ENCODE peak calls at places on chromosomes 13 and 19, in six cellular contexts. I, L, V, D, H and P are unnamed samples.

GRCh38 chr13:50130686-50131051 is 115.4 kb downstream of the KCNRG start:
- DNase-seq in I (no peak), L (no peak), V (peak; percentile 89), D (no peak), H (no peak), P (no peak)

GRCh38 chr13:74570834-74571233 is 436.6 kb upstream of the KLF12 start:
- DNase-seq in I (no peak), L (no peak), V (no peak), D (no peak), H (no peak), P (no peak)

GRCh38 chr19:45202637-45203036 is 24.1 kb downstream of the BLOC1S3 start:
- DNase-seq in I (no peak), L (no peak), V (no peak), D (no peak), H (no peak), P (no peak)

GRCh38 chr13:50198508-50198907 is 183.3 kb downstream of the KCNRG start:
- DNase-seq in I (no peak), L (no peak), V (no peak), D (no peak), H (no peak), P (no peak)

GRCh38 chr19:29578349-29578748 is 27.7 kb upstream of the POP4 start:
- DNase-seq in I (no peak), L (no peak), V (no peak), D (no peak), H (no peak), P (no peak)

GRCh38 chr19:19032420-19033175 is 719 bp downstream of the SUGP2 start:
- DNase-seq in I (peak; percentile 74), L (peak; percentile 84), V (peak; percentile 94), D (peak; percentile 84), H (peak; percentile 89), P (no peak)

GRCh38 chr13:33262069-33262487 is 23.5 kb downstream of the STARD13 start:
- DNase-seq in I (no peak), L (peak; percentile 24), V (no peak), D (no peak), H (peak; percentile 46), P (peak; percentile 75)

GRCh38 chr13:22883961-22884360 is 296.8 kb upstream of the SGCG start:
- DNase-seq in I (no peak), L (no peak), V (no peak), D (no peak), H (no peak), P (no peak)

GRCh38 chr13:77379508-77379907 is 52.6 kb upstream of the MYCBP2 start:
- DNase-seq in I (no peak), L (no peak), V (no peak), D (no peak), H (no peak), P (no peak)

GRCh38 chr13:48873598-48873997 is 102.1 kb upstream of the FNDC3A start:
- DNase-seq in I (no peak), L (no peak), V (no peak), D (no peak), H (no peak), P (no peak)

GRCh38 chr13:100131863-100132574 is 43.1 kb downstream of the PCCA start:
- DNase-seq in I (no peak), L (no peak), V (no peak), D (no peak), H (no peak), P (no peak)

GRCh38 chr19:57620673-57621348 is 6.8 kb downstream of the ZNF134 start:
- DNase-seq in I (no peak), L (no peak), V (no peak), D (no peak), H (no peak), P (no peak)

GRCh38 chr19:12701596-12702282 is 5.3 kb upstream of the FBXW9 start:
- DNase-seq in I (no peak), L (no peak), V (no peak), D (no peak), H (no peak), P (no peak)

GRCh38 chr13:77028202-77028601 is 1.2 kb upstream of the FBXL3 start:
- DNase-seq in I (no peak), L (no peak), V (no peak), D (no peak), H (peak; percentile 76), P (no peak)

GRCh38 chr13:33525759-33526158 is 240.2 kb upstream of the STARD13 start:
- DNase-seq in I (no peak), L (no peak), V (no peak), D (no peak), H (no peak), P (no peak)

GRCh38 chr19:37931941-37932655 is 25.1 kb downstream of the SIPA1L3 start:
- DNase-seq in I (no peak), L (peak; percentile 40), V (peak; percentile 92), D (no peak), H (peak; percentile 94), P (peak; percentile 84)

GRCh38 chr19:49887653-49888477 is 8.8 kb downstream of the IL4I1 start:
- DNase-seq in I (no peak), L (no peak), V (no peak), D (no peak), H (no peak), P (no peak)

GRCh38 chr19:5365905-5366304 is 25.3 kb upstream of the PTPRS start:
- DNase-seq in I (no peak), L (no peak), V (no peak), D (no peak), H (no peak), P (no peak)

GRCh38 chr19:19061491-19061890 is 2.3 kb upstream of the SLC25A42 start:
- DNase-seq in I (no peak), L (peak; percentile 27), V (no peak), D (no peak), H (peak; percentile 46), P (no peak)

GRCh38 chr13:29436721-29437250 is 158.7 kb downstream of the SLC7A1 start:
- DNase-seq in I (no peak), L (no peak), V (no peak), D (no peak), H (no peak), P (no peak)

GRCh38 chr13:33078268-33078667 is 62.0 kb downstream of the KL start:
- DNase-seq in I (no peak), L (no peak), V (no peak), D (no peak), H (no peak), P (no peak)

GRCh38 chr19:35378356-35378755 is 7.5 kb downstream of the GPR42 start:
- DNase-seq in I (no peak), L (no peak), V (peak; percentile 13), D (no peak), H (no peak), P (peak; percentile 0)

GRCh38 chr13:108274718-108275117 is 5.2 kb downstream of the TNFSF13B start:
- DNase-seq in I (no peak), L (no peak), V (no peak), D (no peak), H (no peak), P (no peak)

GRCh38 chr13:49649963-49650312 is 21.6 kb downstream of the ARL11 start:
- DNase-seq in I (no peak), L (no peak), V (no peak), D (no peak), H (no peak), P (no peak)

GRCh38 chr19:46373573-46374359 is 26.9 kb downstream of the PPP5C start:
- DNase-seq in I (no peak), L (no peak), V (peak; percentile 95), D (no peak), H (peak; percentile 98), P (peak; percentile 99)

GRCh38 chr13:72244788-72245187 is 377.8 kb upstream of the DACH1 start:
- DNase-seq in I (no peak), L (no peak), V (no peak), D (no peak), H (no peak), P (no peak)

GRCh38 chr19:30665449-30665848 is 293.3 kb downstream of the ZNF536 start:
- DNase-seq in I (no peak), L (no peak), V (no peak), D (no peak), H (no peak), P (no peak)

GRCh38 chr13:24233351-24233901 is 72.9 kb downstream of the SPATA13 start:
- DNase-seq in I (no peak), L (no peak), V (no peak), D (no peak), H (no peak), P (no peak)

GRCh38 chr19:35351441-35352176 is 3.9 kb downstream of the FFAR1 start:
- DNase-seq in I (no peak), L (no peak), V (peak; percentile 73), D (no peak), H (no peak), P (peak; percentile 38)